ENCODE peak calls at places on chromosome 7, in six cellular contexts. R, A, B, P, C and J are unnamed samples.

GRCh38 chr7:117184367-117184766 is 138.5 kb downstream of the WNT2 start:
- DNase-seq in C (no peak), P (no peak), B (no peak), A (no peak), R (no peak), J (no peak)

GRCh38 chr7:90459888-90460287 is 9.6 kb upstream of the PTTG1IP2 start:
- DNase-seq in P (no peak), R (no peak), B (no peak), C (no peak), A (peak; percentile 8), J (no peak)

GRCh38 chr7:142918901-142919300 is 14.6 kb downstream of the TRPV5 start:
- DNase-seq in P (no peak), B (no peak), R (no peak), C (no peak), A (no peak), J (no peak)

GRCh38 chr7:20331231-20331880 is 656 bp downstream of the ITGB8 start:
- DNase-seq in A (peak; percentile 18), R (peak; percentile 82), C (peak; percentile 56), B (peak; percentile 19), P (no peak), J (peak; percentile 65)

GRCh38 chr7:136023134-136023869 is 46.1 kb upstream of the MTPN start:
- DNase-seq in C (no peak), R (no peak), A (no peak), B (no peak), P (no peak), J (no peak)

GRCh38 chr7:17580141-17580540 is 281.7 kb downstream of the AHR start:
- DNase-seq in P (no peak), C (no peak), B (peak; percentile 68), A (peak; percentile 94), R (no peak), J (no peak)

GRCh38 chr7:70334883-70335282 is 736.6 kb downstream of the AUTS2 start:
- DNase-seq in P (no peak), A (no peak), C (no peak), R (no peak), B (no peak), J (no peak)

GRCh38 chr7:98981701-98982100 is 103.4 kb downstream of the TRRAP start:
- DNase-seq in R (no peak), A (no peak), B (no peak), C (no peak), P (no peak), J (no peak)

GRCh38 chr7:43018446-43018845 is 86.3 kb downstream of the MRPL32 start:
- DNase-seq in A (no peak), B (no peak), R (no peak), P (no peak), C (no peak), J (no peak)

GRCh38 chr7:82506208-82506607 is 62.6 kb upstream of the CACNA2D1 start:
- DNase-seq in B (peak; percentile 9), R (no peak), A (peak; percentile 7), C (no peak), P (no peak), J (no peak)

GRCh38 chr7:18895456-18895855 is 222.0 kb downstream of the TWIST1 start:
- DNase-seq in C (peak; percentile 2), A (peak; percentile 88), B (peak; percentile 50), P (no peak), R (no peak), J (no peak)

GRCh38 chr7:55127135-55127551 is 108.3 kb downstream of the EGFR start:
- DNase-seq in P (no peak), C (no peak), A (no peak), R (no peak), B (no peak), J (no peak)

GRCh38 chr7:693280-693679 is 33.2 kb upstream of the DNAAF5 start:
- DNase-seq in C (no peak), P (no peak), B (no peak), R (no peak), A (no peak), J (no peak)

GRCh38 chr7:105487559-105488218 is 34.4 kb downstream of the PUS7 start:
- DNase-seq in A (peak; percentile 94), B (peak; percentile 82), C (peak; percentile 56), R (peak; percentile 2), P (peak; percentile 32), J (no peak)

GRCh38 chr7:121261207-121261884 is 67.5 kb upstream of the WNT16 start:
- DNase-seq in A (no peak), C (no peak), P (no peak), R (no peak), B (no peak), J (no peak)

GRCh38 chr7:23012797-23013714 is 874 bp downstream of the HYCC1 start:
- DNase-seq in C (peak; percentile 55), P (peak; percentile 66), B (peak; percentile 43), R (peak; percentile 33), A (no peak), J (peak; percentile 44)

GRCh38 chr7:19113855-19114590 is 3.4 kb downstream of the TWIST1 start:
- DNase-seq in P (no peak), R (no peak), A (peak; percentile 66), B (peak; percentile 32), C (no peak), J (no peak)

GRCh38 chr7:36951257-36951697 is 227.0 kb upstream of the AOAH start:
- DNase-seq in R (no peak), C (no peak), A (no peak), P (no peak), B (no peak), J (no peak)

GRCh38 chr7:84446991-84447480 is 252.4 kb upstream of the SEMA3A start:
- DNase-seq in C (no peak), A (no peak), P (no peak), R (no peak), B (no peak), J (no peak)

GRCh38 chr7:99270702-99271101 is 1.9 kb upstream of the MYH16 start:
- DNase-seq in P (no peak), C (peak; percentile 63), B (no peak), R (no peak), A (no peak), J (peak; percentile 48)

GRCh38 chr7:70527489-70527888 is 604.5 kb upstream of the GALNT17 start:
- DNase-seq in R (no peak), B (peak; percentile 7), C (no peak), P (no peak), A (no peak), J (no peak)

GRCh38 chr7:84277628-84278224 is 83.1 kb upstream of the SEMA3A start:
- DNase-seq in C (no peak), B (no peak), A (no peak), R (peak; percentile 77), P (no peak), J (peak; percentile 88)

GRCh38 chr7:132112632-132113031 is 463.6 kb downstream of the PLXNA4 start:
- DNase-seq in A (no peak), B (no peak), P (no peak), R (no peak), C (no peak), J (no peak)

GRCh38 chr7:104482362-104483042 is 154.1 kb downstream of the LHFPL3 start:
- DNase-seq in P (no peak), A (no peak), R (no peak), C (no peak), B (no peak), J (no peak)

GRCh38 chr7:54846272-54846671 is 87.3 kb upstream of the SEC61G start:
- DNase-seq in B (no peak), A (peak; percentile 84), R (no peak), C (no peak), P (no peak), J (no peak)

GRCh38 chr7:141145630-141145982 is 71.7 kb downstream of the TMEM178B start:
- DNase-seq in C (no peak), R (no peak), B (no peak), A (no peak), P (no peak), J (no peak)

GRCh38 chr7:68434857-68435256 is 1163.4 kb upstream of the AUTS2 start:
- DNase-seq in R (no peak), C (no peak), A (no peak), B (no peak), P (no peak), J (no peak)

GRCh38 chr7:20290505-20291111 is 40.1 kb upstream of the ITGB8 start:
- DNase-seq in C (no peak), R (no peak), B (no peak), P (no peak), A (no peak), J (no peak)

GRCh38 chr7:17530741-17531417 is 232.4 kb downstream of the AHR start:
- DNase-seq in R (no peak), C (peak; percentile 26), B (no peak), A (peak; percentile 15), P (no peak), J (no peak)

GRCh38 chr7:149414745-149415390 is 46.0 kb downstream of the ZNF777 start:
- DNase-seq in P (peak; percentile 98), B (peak; percentile 80), C (peak; percentile 53), R (peak; percentile 73), A (peak; percentile 82), J (peak; percentile 93)

GRCh38 chr7:85681241-85681640 is 494.4 kb upstream of the SEMA3D start:
- DNase-seq in A (no peak), P (no peak), B (no peak), C (no peak), R (no peak), J (no peak)
- H3K14ac ChIP-seq in A (no peak overlapping the region), P (no peak overlapping the region), B (no peak overlapping the region), C (no peak overlapping the region), R (no peak overlapping the region), J (no peak overlapping the region)

GRCh38 chr7:137951700-137952099 is 50.2 kb downstream of the CREB3L2 start:
- DNase-seq in A (no peak), B (no peak), C (peak; percentile 64), P (no peak), R (no peak), J (no peak)
- H3K14ac ChIP-seq in A (no peak overlapping the region), B (no peak overlapping the region), C (no peak overlapping the region), P (no peak overlapping the region), R (no peak overlapping the region), J (no peak overlapping the region)

DNA sequence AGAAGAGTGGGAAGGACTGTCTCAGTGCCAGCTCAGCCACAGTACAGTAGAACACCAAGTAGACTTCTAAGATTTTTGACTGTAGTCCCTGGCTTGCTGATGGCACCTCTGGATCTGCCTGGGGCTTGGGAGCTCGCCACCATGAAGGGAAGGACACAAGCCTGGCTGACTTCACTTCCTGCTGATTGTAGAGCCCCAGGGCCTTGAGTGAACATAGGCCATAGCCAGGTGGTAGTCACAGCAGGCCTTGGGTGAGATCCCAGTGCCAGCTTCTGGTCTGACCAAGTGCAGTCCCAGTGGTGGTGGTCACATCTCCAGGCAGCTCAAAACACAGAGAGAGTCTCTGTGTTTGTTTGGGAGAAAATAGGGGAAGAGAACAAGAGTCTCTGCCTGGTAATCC is 57.6 kb upstream of the HBP1 start:
- DNase-seq in C (no peak), B (no peak), P (no peak), R (no peak), A (no peak), J (no peak)
- H3K14ac ChIP-seq in C (no peak overlapping the region), B (no peak overlapping the region), P (no peak overlapping the region), R (no peak overlapping the region), A (no peak overlapping the region), J (no peak overlapping the region)

GRCh38 chr7:158255156-158255555 is 332.5 kb downstream of the PTPRN2 start:
- DNase-seq in R (no peak), P (no peak), A (no peak), C (no peak), B (no peak), J (peak; percentile 15)
- H3K14ac ChIP-seq in R (no peak overlapping the region), P (no peak overlapping the region), A (no peak overlapping the region), C (no peak overlapping the region), B (no peak overlapping the region), J (no peak overlapping the region)

GRCh38 chr7:111992601-111993000 is 213.6 kb downstream of the DOCK4 start:
- DNase-seq in A (peak; percentile 26), B (peak; percentile 5), P (no peak), C (no peak), R (no peak), J (no peak)

GRCh38 chr7:112001089-112001826 is 204.9 kb downstream of the DOCK4 start:
- DNase-seq in C (peak; percentile 85), R (no peak), A (peak; percentile 45), P (no peak), B (peak; percentile 56), J (no peak)

GRCh38 chr7:111998326-111998725 is 207.9 kb downstream of the DOCK4 start:
- DNase-seq in A (no peak), B (no peak), C (no peak), P (no peak), R (no peak), J (no peak)
- H3K14ac ChIP-seq in A (no peak overlapping the region), B (no peak overlapping the region), C (no peak overlapping the region), P (no peak overlapping the region), R (no peak overlapping the region), J (no peak overlapping the region)